ENCODE peak calls at places on chromosomes 13 and 19, in eight cellular contexts. I is Right ventricle myocardium superior; G is stimulated activated CD8-positive, alpha-beta memory T cell treated with anti-CD3 and anti-CD28 coated beads, Interleukin-7, amount 100 ng/mL, for 1 hour; S is type B pancreatic cell; L is breast epithelium; K is HCEC 1CT; B is stimulated activated CD4-positive, alpha-beta T cell treated with anti-CD3 and anti-CD28 coated beads, Interleukin-2, amount 100 ng/mL, for 48 hours; D is lung. C is an unnamed sample.

GRCh38 chr19:7705387-7706187 is 3.7 kb upstream of the FCER2 start:
- DNase-seq in S (no peak), D (peak), I (peak), B (peak), L (no peak), K (no peak), G (peak), C (peak)

GRCh38 chr13:32314968-32315254 is 252 bp downstream of the ZAR1L start:
- DNase-seq in S (no peak), G (peak), I (no peak), B (peak), K (peak), D (peak), L (no peak), C (no peak)

GRCh38 chr13:87981416-87981815 is 310.2 kb downstream of the SLITRK5 start:
- DNase-seq in G (no peak), S (no peak), I (no peak), B (no peak), D (no peak), L (no peak), K (no peak), C (no peak)

GRCh38 chr13:46551410-46552301 is 1.3 kb upstream of the LRCH1 start:
- DNase-seq in S (no peak), D (peak), G (peak), I (peak), B (peak), K (peak), L (peak), C (peak)

GRCh38 chr13:81929988-81930387 is 1589.1 kb upstream of the SPRY2 start:
- DNase-seq in K (peak), G (no peak), L (no peak), I (no peak), S (no peak), D (no peak), B (no peak), C (no peak)

GRCh38 chr13:71773534-71773933 is 93.5 kb downstream of the DACH1 start:
- DNase-seq in B (no peak), L (no peak), I (no peak), D (no peak), S (no peak), K (no peak), G (no peak), C (no peak)

GRCh38 chr13:34523401-34523800 is 418.7 kb upstream of the NBEA start:
- DNase-seq in S (no peak), I (no peak), B (no peak), K (no peak), G (no peak), L (no peak), D (no peak), C (no peak)

GRCh38 chr19:49533551-49534488 is 6.0 kb downstream of the RCN3 start:
- DNase-seq in D (peak), G (peak), I (peak), L (peak), B (peak), K (peak), S (peak), C (peak)

GRCh38 chr13:90889906-90890305 is 457.6 kb upstream of the MIR17HG start:
- DNase-seq in I (no peak), D (no peak), B (no peak), K (no peak), L (no peak), S (no peak), G (no peak), C (no peak)

GRCh38 chr19:55536951-55537740 is at the start of gene SBK2:
- DNase-seq in L (no peak), K (no peak), B (no peak), I (no peak), G (no peak), S (no peak), D (no peak), C (peak)

GRCh38 chr13:102658678-102659077 is 36.2 kb downstream of the METTL21C start:
- DNase-seq in D (no peak), L (no peak), G (no peak), I (no peak), K (peak), S (no peak), B (no peak), C (no peak)

GRCh38 chr19:55418185-55418584 is 10.6 kb upstream of the UBE2S start:
- DNase-seq in B (peak), K (peak), D (peak), I (no peak), L (no peak), S (no peak), G (peak), C (no peak)

GRCh38 chr13:74062933-74063332 is 71.3 kb downstream of the KLF12 start:
- DNase-seq in B (peak), D (no peak), K (peak), I (peak), G (no peak), S (no peak), L (no peak), C (peak)

GRCh38 chr19:46674416-46675178 is 13.6 kb upstream of the DACT3 start:
- DNase-seq in S (no peak), B (no peak), K (no peak), G (no peak), L (no peak), D (no peak), I (no peak), C (no peak)

GRCh38 chr19:51158474-51159129 is 16.5 kb downstream of the SIGLEC7 start:
- DNase-seq in I (peak), G (peak), D (peak), B (peak), L (no peak), K (no peak), S (no peak), C (peak)

GRCh38 chr13:50898338-50898737 is 11.3 kb upstream of the RNASEH2B start:
- DNase-seq in L (no peak), S (no peak), I (no peak), K (no peak), B (no peak), G (no peak), D (no peak), C (no peak)

GRCh38 chr13:113981201-113981605 is 7.3 kb upstream of the C13orf46 start:
- DNase-seq in D (peak), G (no peak), S (no peak), K (no peak), B (no peak), L (peak), I (peak), C (peak)

GRCh38 chr19:10283301-10283733 is 3.4 kb upstream of the ICAM4 start:
- DNase-seq in D (peak), K (no peak), I (no peak), G (no peak), L (no peak), B (no peak), S (no peak), C (no peak)

GRCh38 chr19:10566658-10567410 is 1.0 kb upstream of the KRI1 start:
- DNase-seq in S (no peak), G (no peak), K (no peak), D (no peak), B (no peak), I (no peak), L (no peak), C (peak)

GRCh38 chr19:2973229-2973628 is 4.1 kb upstream of the TLE6 start:
- DNase-seq in S (no peak), L (no peak), K (no peak), D (no peak), I (peak), G (no peak), B (no peak), C (peak)

GRCh38 chr13:30153871-30154426 is 153.4 kb downstream of the KATNAL1 start:
- DNase-seq in D (no peak), I (no peak), G (no peak), K (no peak), S (no peak), B (no peak), L (no peak), C (no peak)

GRCh38 chr19:45498411-45499195 is at the start of gene PPM1N:
- DNase-seq in B (no peak), S (no peak), K (no peak), L (no peak), D (no peak), G (peak), I (peak), C (peak)

GRCh38 chr19:41531438-41532311 is 44.3 kb upstream of the CEACAM21 start:
- DNase-seq in S (no peak), I (peak), G (no peak), B (peak), K (peak), D (peak), L (peak), C (peak)

GRCh38 chr13:101751488-101751887 is 299.0 kb downstream of the ITGBL1 start:
- DNase-seq in D (no peak), G (no peak), I (no peak), S (no peak), L (no peak), B (no peak), K (peak), C (no peak)

GRCh38 chr19:15702590-15702930 is 25.3 kb upstream of the OR10H2 start:
- DNase-seq in K (peak), I (peak), S (no peak), L (peak), B (peak), G (no peak), D (peak), C (peak)

GRCh38 chr13:110698689-110699088 is 7.2 kb downstream of the CARS2 start:
- DNase-seq in G (no peak), L (no peak), I (no peak), D (no peak), B (no peak), S (no peak), K (no peak), C (no peak)

GRCh38 chr13:110244096-110244830 is 62.7 kb downstream of the COL4A1 start:
- DNase-seq in L (no peak), S (no peak), B (no peak), I (no peak), K (no peak), D (no peak), G (no peak), C (no peak)

GRCh38 chr13:95182570-95183285 is 118.5 kb downstream of the ABCC4 start:
- DNase-seq in G (no peak), S (no peak), L (no peak), B (no peak), D (no peak), I (no peak), K (no peak), C (no peak)

GRCh38 chr19:39237200-39238184 is 7.3 kb downstream of the IFNL3 start:
- DNase-seq in B (peak), I (no peak), L (peak), G (no peak), D (peak), K (no peak), S (no peak), C (peak)

GRCh38 chr13:102798653-102799543 is at the start of the genes BIVM and POGLUT2:
- DNase-seq in D (peak), L (peak), K (peak), S (peak), G (peak), I (peak), B (peak), C (peak)

GRCh38 chr13:85543144-85543543 is 256.1 kb downstream of the SLITRK6 start:
- DNase-seq in B (no peak), L (no peak), G (no peak), K (no peak), S (no peak), D (no peak), I (no peak), C (no peak)

GRCh38 chr19:18990128-18990708 is 43.1 kb downstream of the SUGP2 start:
- DNase-seq in I (no peak), G (no peak), L (no peak), B (no peak), D (no peak), S (no peak), K (no peak), C (no peak)

GRCh38 chr19:5225486-5226345 is 114.9 kb downstream of the PTPRS start:
- DNase-seq in G (no peak), D (no peak), K (no peak), L (no peak), B (no peak), I (no peak), S (no peak), C (no peak)

GRCh38 chr19:4369888-4370260 is 26.5 kb downstream of the MPND start:
- DNase-seq in I (peak), S (no peak), L (no peak), D (no peak), B (peak), G (peak), K (no peak), C (peak)

GRCh38 chr13:21913010-21913409 is 242.1 kb downstream of the FGF9 start:
- DNase-seq in B (no peak), G (no peak), S (no peak), K (no peak), I (no peak), D (no peak), L (no peak), C (no peak)

C was measured in left ventricle myocardium superior.